ENCODE peak calls at places on chromosomes 12 and 14, in five cellular contexts. One of them, this sample, is unnamed.

GRCh38 chr14:100899841-100900771 is 3.4 kb downstream of the RTL1 start:
- DNase-seq in HCT116: no peak
- DNase-seq in SK-N-SH: peak; percentile 57
- DNase-seq in GM23338: peak; percentile 65
- DNase-seq in A549: no peak
- DNase-seq in this sample: no peak

GRCh38 chr14:72049462-72049861 is 117.2 kb downstream of the RGS6 start:
- DNase-seq in HCT116: peak; percentile 3
- DNase-seq in SK-N-SH: no peak
- DNase-seq in GM23338: no peak
- DNase-seq in A549: no peak
- DNase-seq in this sample: no peak

GRCh38 chr14:94670692-94671285 is 58.6 kb downstream of the SERPINA3 start:
- DNase-seq in HCT116: no peak
- DNase-seq in SK-N-SH: no peak
- DNase-seq in GM23338: no peak
- DNase-seq in A549: no peak
- DNase-seq in this sample: no peak

GRCh38 chr14:54671537-54671936 is 104.6 kb downstream of the SAMD4A start:
- DNase-seq in HCT116: no peak
- DNase-seq in SK-N-SH: no peak
- DNase-seq in GM23338: no peak
- DNase-seq in A549: no peak
- DNase-seq in this sample: no peak

GRCh38 chr12:25648460-25648859 is 95.4 kb upstream of the LMNTD1 start:
- DNase-seq in HCT116: peak; percentile 56
- DNase-seq in SK-N-SH: peak; percentile 57
- DNase-seq in GM23338: peak; percentile 41
- DNase-seq in A549: peak; percentile 24
- DNase-seq in this sample: no peak

GRCh38 chr12:76241371-76241770 is 106.8 kb downstream of the BBS10 start:
- DNase-seq in HCT116: no peak
- DNase-seq in SK-N-SH: no peak
- DNase-seq in GM23338: no peak
- DNase-seq in A549: no peak
- DNase-seq in this sample: no peak

GRCh38 chr14:85336817-85337216 is 193.1 kb upstream of the FLRT2 start:
- DNase-seq in HCT116: no peak
- DNase-seq in SK-N-SH: no peak
- DNase-seq in GM23338: no peak
- DNase-seq in A549: no peak
- DNase-seq in this sample: no peak

GRCh38 chr12:90020006-90020405 is 311.4 kb upstream of the ATP2B1 start:
- DNase-seq in HCT116: no peak
- DNase-seq in SK-N-SH: no peak
- DNase-seq in GM23338: no peak
- DNase-seq in A549: no peak
- DNase-seq in this sample: no peak

GRCh38 chr12:34400986-34401658 is 378.8 kb downstream of the ALG10 start:
- DNase-seq in HCT116: no peak
- DNase-seq in SK-N-SH: peak; percentile 0
- DNase-seq in GM23338: no peak
- DNase-seq in A549: no peak
- DNase-seq in this sample: no peak

GRCh38 chr12:67698711-67699603 is 50.4 kb downstream of the DYRK2 start:
- DNase-seq in HCT116: no peak
- DNase-seq in SK-N-SH: no peak
- DNase-seq in GM23338: no peak
- DNase-seq in A549: no peak
- DNase-seq in this sample: peak; percentile 32

GRCh38 chr14:64550539-64551333 is 975 bp downstream of the PPP1R36 start:
- DNase-seq in HCT116: no peak
- DNase-seq in SK-N-SH: no peak
- DNase-seq in GM23338: no peak
- DNase-seq in A549: no peak
- DNase-seq in this sample: no peak

GRCh38 chr14:56216631-56217379 is 98.6 kb downstream of the PELI2 start:
- DNase-seq in HCT116: no peak
- DNase-seq in SK-N-SH: no peak
- DNase-seq in GM23338: no peak
- DNase-seq in A549: no peak
- DNase-seq in this sample: peak; percentile 89

GRCh38 chr14:23052182-23052623 is 5.1 kb downstream of the CDH24 start:
- DNase-seq in HCT116: no peak
- DNase-seq in SK-N-SH: no peak
- DNase-seq in GM23338: peak; percentile 61
- DNase-seq in A549: no peak
- DNase-seq in this sample: no peak

GRCh38 chr14:68791078-68791983 is 1.5 kb downstream of the ZFP36L1 start:
- DNase-seq in HCT116: no peak
- DNase-seq in SK-N-SH: no peak
- DNase-seq in GM23338: peak; percentile 43
- DNase-seq in A549: no peak
- DNase-seq in this sample: no peak

GRCh38 chr12:96108321-96108720 is 72.9 kb upstream of the LTA4H start:
- DNase-seq in HCT116: no peak
- DNase-seq in SK-N-SH: no peak
- DNase-seq in GM23338: peak; percentile 23
- DNase-seq in A549: no peak
- DNase-seq in this sample: peak; percentile 78

DNA sequence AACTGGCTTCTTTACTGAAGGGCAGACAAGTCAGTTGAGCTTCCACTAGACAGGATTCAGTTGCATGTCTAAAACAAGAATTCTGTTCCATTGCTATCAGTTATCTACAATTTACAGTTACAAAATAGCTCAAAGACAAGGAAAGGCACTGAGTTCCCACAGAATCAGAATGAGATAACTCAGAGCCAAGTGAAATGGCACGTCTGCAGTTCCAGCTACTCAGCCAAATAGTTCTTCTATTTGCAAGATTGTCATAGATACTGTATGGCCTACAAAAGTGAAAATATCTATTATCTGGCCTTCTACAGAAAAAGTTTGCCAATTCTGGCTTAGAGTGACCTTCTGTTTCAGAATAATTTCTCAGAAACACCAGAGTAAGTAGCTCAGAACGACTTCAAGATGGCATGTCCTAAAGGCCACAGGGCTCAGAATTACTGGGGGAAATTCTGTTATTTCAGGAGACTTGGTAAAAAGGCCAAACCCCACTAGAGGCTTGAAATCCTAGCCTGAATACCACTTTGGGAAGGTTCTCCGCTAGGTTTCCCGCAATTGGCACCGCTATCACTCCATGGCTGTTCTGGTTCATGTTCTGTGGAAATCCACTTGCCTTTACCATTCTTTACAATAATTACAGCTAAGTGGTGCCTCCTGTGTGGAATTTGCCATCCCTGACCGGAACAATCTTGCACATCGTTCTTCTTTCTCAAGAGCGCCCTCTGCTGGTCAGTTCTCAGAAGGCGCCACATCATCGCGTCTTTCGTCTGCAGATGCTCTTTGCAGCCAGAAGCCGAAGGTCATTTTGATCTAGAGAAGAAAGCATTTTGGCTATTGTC is 10.6 kb upstream of the RTRAF start:
- DNase-seq in HCT116: peak; percentile 72
- DNase-seq in SK-N-SH: peak; percentile 63
- DNase-seq in GM23338: peak; percentile 88
- DNase-seq in A549: peak; percentile 48
- DNase-seq in this sample: peak; percentile 73
- H3K27ac ChIP-seq in HCT116: no peak overlapping the region
- H3K27ac ChIP-seq in SK-N-SH: no peak overlapping the region
- H3K27ac ChIP-seq in GM23338: no peak overlapping the region
- H3K27ac ChIP-seq in A549: no peak overlapping the region
- H3K27ac ChIP-seq in this sample: no peak overlapping the region

DNA sequence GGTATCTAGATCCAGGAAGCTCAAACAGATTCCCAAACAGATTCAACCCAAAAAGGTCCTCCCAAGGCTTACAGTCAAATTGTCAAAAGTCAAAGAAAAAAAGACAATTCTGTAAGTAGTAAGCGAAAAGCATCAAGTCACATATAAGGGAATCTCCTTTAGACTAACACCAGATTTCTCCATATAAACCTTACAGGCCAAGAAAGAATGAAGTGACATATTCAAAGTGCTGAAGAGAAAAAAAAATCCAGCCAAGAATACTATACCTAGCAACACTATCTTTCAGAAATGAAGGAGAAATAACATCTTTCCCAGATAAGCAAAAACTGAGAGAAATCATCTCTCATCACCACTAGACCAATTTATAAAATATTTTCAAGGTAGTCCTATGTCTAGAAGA is 79.6 kb upstream of the LGR5 start:
- DNase-seq in HCT116: no peak
- DNase-seq in SK-N-SH: no peak
- DNase-seq in GM23338: no peak
- DNase-seq in A549: no peak
- DNase-seq in this sample: no peak
- TF ChIP-seq REST in HCT116: no peak
- TF ChIP-seq REST in SK-N-SH: no peak
- TF ChIP-seq REST in GM23338: no peak
- TF ChIP-seq REST in A549: no peak
- TF ChIP-seq REST in this sample: no peak

DNA sequence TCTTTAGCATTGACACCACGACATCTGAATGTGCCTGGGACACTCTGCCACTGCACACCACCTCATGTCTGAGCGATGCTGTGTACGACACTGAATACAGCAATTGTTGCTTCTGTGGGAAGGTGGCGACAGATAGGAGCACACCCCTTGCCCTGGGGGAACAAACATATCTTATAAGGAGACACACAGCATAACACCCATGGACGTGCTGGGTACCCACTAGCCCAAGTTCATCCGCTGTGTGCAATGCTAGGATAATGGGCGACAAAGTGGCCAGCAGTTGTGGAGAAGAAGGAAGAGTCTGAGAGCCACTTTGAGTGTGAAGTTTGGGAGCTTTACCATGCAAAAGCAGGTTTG is 61.1 kb downstream of the VWF start:
- DNase-seq in HCT116: no peak
- DNase-seq in SK-N-SH: no peak
- DNase-seq in GM23338: no peak
- DNase-seq in A549: no peak
- DNase-seq in this sample: no peak
- H3K27ac ChIP-seq in HCT116: no peak overlapping the region
- H3K27ac ChIP-seq in SK-N-SH: no peak overlapping the region
- H3K27ac ChIP-seq in GM23338: no peak overlapping the region
- H3K27ac ChIP-seq in A549: no peak overlapping the region
- H3K27ac ChIP-seq in this sample: no peak overlapping the region

GRCh38 chr14:74510211-74510931 is 16.8 kb downstream of the ISCA2 start:
- DNase-seq in HCT116: no peak
- DNase-seq in SK-N-SH: no peak
- DNase-seq in GM23338: no peak
- DNase-seq in A549: no peak
- DNase-seq in this sample: no peak

GRCh38 chr14:74510955-74511354 is 17.4 kb downstream of the ISCA2 start:
- DNase-seq in HCT116: no peak
- DNase-seq in SK-N-SH: no peak
- DNase-seq in GM23338: no peak
- DNase-seq in A549: no peak
- DNase-seq in this sample: no peak

GRCh38 chr14:74508844-74509428 is 15.4 kb downstream of the ISCA2 start:
- DNase-seq in HCT116: no peak
- DNase-seq in SK-N-SH: no peak
- DNase-seq in GM23338: no peak
- DNase-seq in A549: no peak
- DNase-seq in this sample: no peak

GRCh38 chr14:74508292-74508731 is 14.7 kb downstream of the ISCA2 start:
- DNase-seq in HCT116: no peak
- DNase-seq in SK-N-SH: peak; percentile 77
- DNase-seq in GM23338: peak; percentile 90
- DNase-seq in A549: no peak
- DNase-seq in this sample: no peak

GRCh38 chr14:74509587-74510210 is 16.1 kb downstream of the ISCA2 start:
- DNase-seq in HCT116: no peak
- DNase-seq in SK-N-SH: no peak
- DNase-seq in GM23338: no peak
- DNase-seq in A549: no peak
- DNase-seq in this sample: no peak
- TF ChIP-seq REST in HCT116: no peak
- TF ChIP-seq REST in SK-N-SH: no peak
- TF ChIP-seq REST in GM23338: no peak
- TF ChIP-seq REST in A549: no peak
- TF ChIP-seq REST in this sample: no peak